ENCODE peak calls at places on chromosomes 7 and 10, in ten cellular contexts. C is astrocyte of the spinal cord, P is kidney, O is HFF-Myc, R is NT2/D1, W is Peyer's patch, T is uterus, B is BE2C, U is cardiac muscle cell, E is lower lobe of right lung. I is an unnamed sample.

GRCh38 chr10:92486637-92487036 is 87.3 kb downstream of the IDE start:
- DNase-seq in B (no peak), R (no peak), U (peak), T (no peak), W (no peak), O (no peak), P (no peak), C (no peak), E (no peak), I (no peak)

GRCh38 chr10:114879541-114880158 is 58.1 kb downstream of the FHIP2A start:
- DNase-seq in T (no peak), P (no peak), B (peak), R (peak), C (no peak), W (no peak), E (no peak), O (no peak), U (peak), I (no peak)

GRCh38 chr10:60541461-60541860 is 151.8 kb upstream of the ANK3 start:
- DNase-seq in W (no peak), T (no peak), O (no peak), U (no peak), B (no peak), R (no peak), C (no peak), E (no peak), P (no peak), I (no peak)

GRCh38 chr7:7122701-7123281 is 59.6 kb upstream of the C1GALT1 start:
- DNase-seq in C (peak), P (no peak), R (no peak), T (no peak), W (no peak), B (no peak), U (peak), E (no peak), O (no peak), I (peak)

GRCh38 chr7:2761131-2761624 is 73.2 kb downstream of the AMZ1 start:
- DNase-seq in C (no peak), W (no peak), B (no peak), O (no peak), U (no peak), T (no peak), P (no peak), R (no peak), E (no peak), I (no peak)

GRCh38 chr7:50537417-50537816 is 27.8 kb downstream of the DDC start:
- DNase-seq in E (no peak), O (no peak), T (no peak), W (no peak), P (no peak), U (no peak), B (no peak), C (no peak), R (no peak), I (no peak)

GRCh38 chr10:3009341-3009740 is 58.0 kb upstream of the PFKP start:
- DNase-seq in O (no peak), T (no peak), E (no peak), W (no peak), C (no peak), B (no peak), U (no peak), P (no peak), R (no peak), I (no peak)

GRCh38 chr10:118844731-118845573 is 90.2 kb upstream of the CACUL1 start:
- DNase-seq in U (peak), B (no peak), E (no peak), O (no peak), W (no peak), P (no peak), T (no peak), R (no peak), C (no peak), I (no peak)

GRCh38 chr10:24150853-24151252 is 58.1 kb upstream of the KIAA1217 start:
- DNase-seq in T (no peak), O (no peak), R (no peak), C (no peak), P (no peak), B (no peak), E (no peak), W (no peak), U (no peak), I (no peak)

GRCh38 chr7:121406866-121407439 is 10.8 kb upstream of the FAM3C start:
- DNase-seq in R (no peak), O (no peak), C (no peak), T (no peak), E (no peak), P (no peak), W (peak), B (no peak), U (no peak), I (no peak)

GRCh38 chr7:83655951-83656556 is 7.1 kb upstream of the SEMA3E start:
- DNase-seq in E (no peak), W (no peak), T (no peak), U (peak), R (no peak), P (no peak), B (peak), O (no peak), C (peak), I (peak)

GRCh38 chr10:101223274-101224059 is 5.8 kb downstream of the LBX1 start:
- DNase-seq in W (no peak), T (no peak), B (no peak), P (no peak), U (no peak), O (no peak), E (no peak), R (no peak), C (no peak), I (no peak)

GRCh38 chr7:118153551-118154177 is 30.3 kb upstream of the LSM8 start:
- DNase-seq in W (no peak), C (peak), O (no peak), U (peak), T (no peak), R (peak), P (no peak), E (no peak), B (peak), I (no peak)

GRCh38 chr7:19111474-19112143 is 5.8 kb downstream of the TWIST1 start:
- DNase-seq in U (no peak), E (no peak), R (no peak), T (no peak), B (no peak), P (no peak), C (no peak), O (no peak), W (no peak), I (no peak)

GRCh38 chr10:94902570-94902969 is 35.9 kb upstream of the CYP2C9 start:
- DNase-seq in T (no peak), O (no peak), C (no peak), U (no peak), R (no peak), P (no peak), W (no peak), B (no peak), E (no peak), I (no peak)

GRCh38 chr10:86953747-86954680 is 3.4 kb downstream of the MMRN2 start:
- DNase-seq in R (peak), O (no peak), U (peak), C (peak), T (peak), W (peak), E (peak), P (peak), B (no peak), I (no peak)

GRCh38 chr10:120495226-120495625 is 38.2 kb downstream of the PLPP4 start:
- DNase-seq in P (no peak), B (peak), W (no peak), U (no peak), R (no peak), E (no peak), C (peak), T (no peak), O (no peak), I (peak)

GRCh38 chr10:34824870-34825269 is 9.8 kb upstream of the PARD3 start:
- DNase-seq in B (no peak), P (no peak), C (no peak), O (no peak), E (no peak), U (no peak), W (no peak), R (no peak), T (no peak), I (no peak)

GRCh38 chr10:63084690-63085377 is 48.3 kb upstream of the NRBF2 start:
- DNase-seq in W (no peak), O (no peak), C (no peak), B (no peak), E (no peak), P (no peak), U (no peak), R (no peak), T (no peak), I (no peak)

GRCh38 chr10:3054816-3055202 is 12.5 kb upstream of the PFKP start:
- DNase-seq in C (no peak), T (no peak), R (no peak), W (no peak), O (no peak), E (no peak), P (no peak), B (no peak), U (peak), I (no peak)

GRCh38 chr10:37831495-37832333 is 25.7 kb downstream of the ZNF248 start:
- DNase-seq in U (no peak), P (no peak), R (no peak), C (no peak), O (no peak), B (no peak), E (no peak), W (no peak), T (no peak), I (no peak)

GRCh38 chr7:4883352-4884144 is at the start of gene RADIL:
- DNase-seq in R (peak), P (peak), O (peak), E (peak), W (peak), B (peak), C (peak), T (peak), U (peak), I (peak)

GRCh38 chr7:116329845-116330503 is 119.6 kb downstream of the TES start:
- DNase-seq in T (no peak), C (no peak), E (no peak), W (no peak), O (no peak), P (no peak), R (no peak), B (no peak), U (no peak), I (no peak)

GRCh38 chr7:134014935-134015334 is 112.2 kb upstream of the LRGUK start:
- DNase-seq in U (no peak), R (no peak), P (no peak), B (no peak), T (no peak), E (no peak), C (no peak), W (no peak), O (no peak), I (no peak)

GRCh38 chr10:35413985-35414861 is 77.9 kb downstream of the CCNY start:
- DNase-seq in T (peak), B (no peak), U (no peak), E (no peak), R (no peak), W (no peak), P (no peak), C (peak), O (no peak), I (no peak)

GRCh38 chr10:72728462-72728861 is 36.5 kb downstream of the MCU start:
- DNase-seq in C (no peak), P (no peak), T (no peak), E (no peak), B (no peak), W (no peak), O (no peak), U (no peak), R (no peak), I (no peak)

GRCh38 chr10:110850990-110851389 is 20.7 kb upstream of the PDCD4 start:
- DNase-seq in C (no peak), T (no peak), R (no peak), W (no peak), O (no peak), U (no peak), E (no peak), P (no peak), B (no peak), I (no peak)

GRCh38 chr10:115826391-115826790 is 446.6 kb downstream of the GFRA1 start:
- DNase-seq in W (no peak), U (no peak), T (no peak), C (no peak), O (no peak), R (no peak), P (no peak), E (no peak), B (no peak), I (no peak)

GRCh38 chr7:50595538-50596102 is 30.4 kb upstream of the DDC start:
- DNase-seq in E (no peak), T (peak), B (peak), W (no peak), R (peak), P (no peak), U (peak), C (peak), O (peak), I (peak)

GRCh38 chr10:70729763-70730357 is 55.3 kb downstream of the TBATA start:
- DNase-seq in O (no peak), U (peak), W (no peak), P (no peak), E (no peak), T (no peak), B (peak), R (no peak), C (no peak), I (no peak)

GRCh38 chr10:60718891-60719290 is 59.4 kb upstream of the CDK1 start:
- DNase-seq in E (no peak), R (no peak), O (no peak), U (no peak), W (no peak), P (no peak), C (peak), B (no peak), T (no peak), I (peak)

GRCh38 chr10:73628405-73628804 is 12.9 kb downstream of the MYOZ1 start:
- DNase-seq in W (no peak), R (no peak), T (no peak), P (no peak), E (no peak), B (no peak), U (no peak), C (no peak), O (no peak), I (no peak)

GRCh38 chr7:45074738-45075644 is 13.8 kb downstream of the NACAD start:
- DNase-seq in C (no peak), E (no peak), R (no peak), B (no peak), P (peak), W (no peak), O (no peak), U (no peak), T (no peak), I (no peak)

GRCh38 chr7:80924090-80924489 is 5.2 kb upstream of the SEMA3C start:
- DNase-seq in O (no peak), W (no peak), T (no peak), P (no peak), E (no peak), B (no peak), C (no peak), R (no peak), U (no peak), I (no peak)

GRCh38 chr10:12348341-12348869 is 942 bp upstream of the CAMK1D start:
- DNase-seq in O (no peak), U (no peak), T (peak), P (peak), E (no peak), C (no peak), R (no peak), B (no peak), W (no peak), I (no peak)

GRCh38 chr10:62374862-62375710 is 917 bp downstream of the ZNF365 start:
- DNase-seq in R (no peak), C (no peak), O (no peak), U (no peak), B (no peak), T (no peak), P (no peak), E (no peak), W (no peak), I (peak)

GRCh38 chr7:44284881-44285541 is 40.4 kb downstream of the CAMK2B start:
- DNase-seq in B (peak), P (peak), C (no peak), W (peak), R (no peak), T (peak), U (no peak), O (no peak), E (peak), I (no peak)

GRCh38 chr7:130944997-130945396 is 211.0 kb upstream of the KLF14 start:
- DNase-seq in B (no peak), E (no peak), P (no peak), R (no peak), W (no peak), T (no peak), O (no peak), U (no peak), C (no peak), I (no peak)

GRCh38 chr7:130942211-130942964 is 208.4 kb upstream of the KLF14 start:
- DNase-seq in P (no peak), O (no peak), T (peak), R (no peak), U (peak), E (no peak), W (peak), C (peak), B (no peak), I (no peak)

GRCh38 chr7:130941322-130942210 is 207.6 kb upstream of the KLF14 start:
- DNase-seq in W (peak), E (peak), B (peak), R (no peak), T (peak), U (peak), C (peak), O (no peak), P (peak), I (no peak)

GRCh38 chr7:130943981-130944380 is 210.0 kb upstream of the KLF14 start:
- DNase-seq in O (no peak), U (no peak), T (no peak), R (no peak), P (no peak), W (no peak), C (peak), E (no peak), B (no peak), I (no peak)

GRCh38 chr7:130943336-130943901 is 209.4 kb upstream of the KLF14 start:
- DNase-seq in C (peak), U (peak), R (no peak), O (no peak), T (no peak), P (no peak), B (no peak), E (no peak), W (no peak), I (peak)
- H3K4me3 ChIP-seq in C (peak), U (no peak), R (no peak), O (no peak), T (peak), P (peak), B (peak), E (peak), W (peak), I (peak)

GRCh38 chr7:87530126-87530525 is 54.6 kb upstream of the ABCB4 start:
- DNase-seq in B (no peak), T (no peak), W (no peak), P (no peak), E (no peak), R (no peak), U (no peak), O (no peak), C (no peak), I (no peak)
- H3K4me3 ChIP-seq in B (no peak), T (no peak), W (no peak), P (no peak), E (no peak), R (no peak), U (no peak), O (no peak), C (no peak), I (no peak)

GRCh38 chr7:135980665-135981180 is 3.6 kb upstream of the MTPN start:
- DNase-seq in C (peak), U (peak), R (no peak), P (no peak), B (no peak), T (no peak), W (no peak), O (peak), E (peak), I (no peak)
- H3K4me3 ChIP-seq in C (no peak), U (no peak), R (no peak), P (no peak), B (no peak), T (no peak), W (no peak), O (no peak), E (peak), I (no peak)

DNA sequence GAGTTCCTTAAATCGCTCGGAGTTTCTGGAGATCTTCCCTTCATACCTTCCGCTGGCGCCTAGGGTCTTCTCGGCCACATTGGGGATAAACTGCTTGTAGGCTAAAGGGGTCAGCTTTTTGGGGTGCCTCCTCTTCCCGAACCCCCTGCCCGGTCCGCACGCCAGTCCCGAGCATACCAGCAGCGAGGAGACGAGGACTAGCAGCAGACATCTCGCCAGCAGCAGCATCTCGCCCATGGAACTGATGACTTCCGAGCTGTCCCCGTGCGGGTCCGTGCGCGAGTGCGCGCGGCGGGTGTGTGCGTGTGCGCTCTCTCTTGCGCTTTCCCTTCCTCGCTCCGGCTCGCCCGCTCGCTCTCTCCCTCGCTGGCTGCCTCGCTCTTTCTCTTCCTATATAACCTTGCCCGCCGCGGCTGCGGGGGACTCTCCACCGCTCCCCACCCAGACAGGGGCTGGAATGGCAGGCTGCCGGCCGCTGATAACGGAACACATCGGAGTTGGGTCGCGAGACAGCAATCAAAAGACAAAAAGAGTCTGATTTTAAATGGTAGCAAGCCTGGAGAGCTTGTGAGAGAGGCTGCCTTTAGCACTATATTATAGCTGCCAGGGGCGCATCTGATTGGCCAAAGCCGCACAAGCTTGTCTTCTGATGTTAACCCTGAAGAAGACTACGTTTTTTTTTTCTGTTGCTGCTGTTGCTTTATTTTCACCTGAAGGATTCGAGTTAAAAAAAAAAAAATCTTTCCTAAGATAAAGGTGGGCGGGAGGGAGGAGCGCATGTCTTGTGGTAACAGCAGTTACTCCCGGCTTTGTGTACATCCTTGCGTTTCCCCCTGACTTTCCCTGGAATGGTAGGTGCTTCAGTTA is at the start of gene SHH:
- DNase-seq in W (no peak), E (peak), R (no peak), O (no peak), U (peak), T (no peak), C (peak), P (peak), B (no peak), I (no peak)
- H3K4me3 ChIP-seq in W (peak), E (peak), R (peak), O (no peak), U (no peak), T (no peak), C (peak), P (peak), B (no peak), I (peak)

GRCh38 chr10:98377536-98377935 is 37.4 kb downstream of the PYROXD2 start:
- DNase-seq in U (no peak), T (no peak), P (no peak), W (no peak), B (no peak), R (no peak), C (no peak), O (no peak), E (no peak), I (no peak)

GRCh38 chr10:98383869-98384268 is 31.1 kb downstream of the PYROXD2 start:
- DNase-seq in C (no peak), P (no peak), B (no peak), U (no peak), T (no peak), O (no peak), E (no peak), W (no peak), R (no peak), I (no peak)

GRCh38 chr10:98382691-98383101 is 32.3 kb downstream of the PYROXD2 start:
- DNase-seq in W (no peak), T (no peak), B (no peak), U (no peak), O (no peak), C (no peak), P (no peak), R (no peak), E (no peak), I (no peak)

GRCh38 chr10:98378722-98379121 is 36.3 kb downstream of the PYROXD2 start:
- DNase-seq in P (no peak), U (no peak), C (no peak), O (no peak), B (no peak), W (no peak), R (no peak), T (no peak), E (no peak), I (no peak)

GRCh38 chr10:98380493-98381339 is 34.3 kb downstream of the PYROXD2 start:
- DNase-seq in R (no peak), P (no peak), B (no peak), O (no peak), W (no peak), T (no peak), U (no peak), C (no peak), E (no peak), I (no peak)
- H3K4me3 ChIP-seq in R (no peak), P (no peak), B (no peak), O (no peak), W (no peak), T (no peak), U (no peak), C (no peak), E (no peak), I (no peak)

GRCh38 chr7:99469381-99470065 is 3.2 kb upstream of the ZNF789 start:
- DNase-seq in R (peak), C (no peak), O (no peak), P (no peak), W (no peak), E (peak), T (no peak), U (no peak), B (no peak), I (no peak)
- H3K4me3 ChIP-seq in R (no peak), C (no peak), O (no peak), P (no peak), W (no peak), E (no peak), T (no peak), U (no peak), B (no peak), I (no peak)

I was measured in astrocyte of the cerebellum.